ENCODE peak calls at places on chromosome 11, in six cellular contexts. X is T follicular helper cell; B is ELR; U is left colon; N is stimulated activated CD4-positive, alpha-beta T cell treated with anti-CD3 and anti-CD28 coated beads, Interleukin-1b, Interleukin-23, amount 100 ng/mL, for 1 hour; A is lung. J is an unnamed sample.

GRCh38 chr11:46969379-46969778 is 32.8 kb downstream of the CSTPP1 start:
- DNase-seq in U (no peak), N (no peak), X (no peak), A (no peak), B (no peak), J (no peak)

GRCh38 chr11:15202626-15203025 is 87.9 kb downstream of the INSC start:
- DNase-seq in A (no peak), U (no peak), X (no peak), B (no peak), N (no peak), J (no peak)

GRCh38 chr11:14288189-14288935 is 70.6 kb downstream of the RRAS2 start:
- DNase-seq in U (no peak), X (no peak), N (no peak), B (peak), A (no peak), J (no peak)

GRCh38 chr11:13446444-13446843 is 16.6 kb downstream of the BTBD10 start:
- DNase-seq in B (peak), X (no peak), N (no peak), U (no peak), A (no peak), J (no peak)

GRCh38 chr11:93541884-93542752 is 1.1 kb downstream of the SMCO4 start:
- DNase-seq in B (peak), N (no peak), A (peak), U (peak), X (peak), J (no peak)

GRCh38 chr11:119591836-119592310 is 137.1 kb downstream of the NECTIN1 start:
- DNase-seq in A (no peak), N (no peak), X (no peak), B (no peak), U (no peak), J (no peak)

GRCh38 chr11:90423378-90423777 is 200.5 kb upstream of the CHORDC1 start:
- DNase-seq in B (no peak), X (no peak), U (no peak), A (no peak), N (no peak), J (no peak)

GRCh38 chr11:32420139-32420538 is 15.2 kb downstream of the WT1 start:
- DNase-seq in N (no peak), A (no peak), X (no peak), U (no peak), B (no peak), J (no peak)

GRCh38 chr11:125593113-125593761 is 585 bp downstream of the STT3A start:
- DNase-seq in A (no peak), N (no peak), X (no peak), U (no peak), B (peak), J (no peak)

GRCh38 chr11:126393143-126393542 is 37.7 kb downstream of the ST3GAL4 start:
- DNase-seq in N (no peak), U (no peak), A (no peak), X (no peak), B (no peak), J (no peak)

GRCh38 chr11:71936825-71937224 is 8.0 kb downstream of the RNF121 start:
- DNase-seq in A (no peak), X (no peak), N (no peak), U (no peak), B (peak), J (no peak)

GRCh38 chr11:74134661-74135515 is 35.9 kb downstream of the C2CD3 start:
- DNase-seq in B (peak), X (no peak), U (no peak), N (no peak), A (no peak), J (no peak)

J was measured in mesothelial cell of epicardium.